ENCODE peak calls at places on chromosomes 1 and 21, in eight cellular contexts. N, G, Z, Q, T, F, E and H are unnamed samples.

GRCh38 chr1:66399888-66400529 is 133.9 kb upstream of the SGIP1 start:
- DNase-seq in E (no peak), Z (no peak), Q (no peak), T (no peak), G (no peak), F (no peak), N (no peak), H (no peak)

GRCh38 chr1:243246916-243247315 is 8.2 kb downstream of the CEP170 start:
- DNase-seq in F (no peak), Q (no peak), Z (no peak), G (no peak), T (no peak), N (no peak), E (no peak), H (no peak)

GRCh38 chr1:225650198-225650597 is 2.7 kb downstream of the ENAH start:
- DNase-seq in N (no peak), Z (no peak), T (no peak), G (no peak), F (no peak), E (no peak), Q (no peak), H (no peak)

GRCh38 chr1:203174324-203174985 is 1.2 kb downstream of the MYBPH start:
- DNase-seq in T (no peak), E (no peak), G (peak; percentile 66), Q (no peak), Z (no peak), F (peak; percentile 15), N (no peak), H (peak; percentile 29)

GRCh38 chr1:32855861-32856617 is 14.7 kb downstream of the FNDC5 start:
- DNase-seq in N (no peak), Q (no peak), T (no peak), Z (no peak), F (no peak), G (no peak), E (no peak), H (no peak)

GRCh38 chr21:44765231-44766013 is 36.2 kb downstream of the UBE2G2 start:
- DNase-seq in G (peak; percentile 60), F (no peak), Q (peak; percentile 70), Z (no peak), T (peak; percentile 68), N (no peak), E (no peak), H (no peak)

GRCh38 chr1:53328009-53328489 is at the start of gene LRP8:
- DNase-seq in G (peak; percentile 97), Z (peak; percentile 21), Q (peak; percentile 89), T (peak; percentile 96), E (peak; percentile 73), N (peak; percentile 76), F (peak; percentile 77), H (peak; percentile 76)

GRCh38 chr1:205012416-205013140 is 30.4 kb upstream of the CNTN2 start:
- DNase-seq in T (no peak), G (no peak), F (no peak), Z (no peak), E (no peak), N (no peak), Q (no peak), H (no peak)

GRCh38 chr1:172883387-172883791 is 167.4 kb downstream of the TNFSF18 start:
- DNase-seq in Q (no peak), Z (no peak), N (no peak), F (no peak), E (no peak), T (no peak), G (no peak), H (no peak)

GRCh38 chr1:156438278-156438987 is 62.1 kb downstream of the MEF2D start:
- DNase-seq in E (no peak), T (no peak), N (no peak), Z (no peak), F (no peak), G (no peak), Q (no peak), H (no peak)

GRCh38 chr1:154696001-154696400 is 88.0 kb upstream of the ADAR start:
- DNase-seq in Z (no peak), G (no peak), F (no peak), T (peak; percentile 38), N (no peak), Q (peak; percentile 8), E (no peak), H (no peak)

GRCh38 chr1:43031316-43032203 is 72.9 kb upstream of the SLC2A1 start:
- DNase-seq in T (no peak), Z (no peak), N (no peak), F (no peak), E (no peak), Q (no peak), G (no peak), H (no peak)

GRCh38 chr1:50978144-50978851 is 8.3 kb downstream of the CDKN2C start:
- DNase-seq in Z (peak; percentile 27), F (peak; percentile 80), G (peak; percentile 89), T (peak; percentile 82), Q (peak; percentile 86), E (peak; percentile 61), N (peak; percentile 70), H (no peak)

GRCh38 chr1:204931768-204932572 is 61.3 kb downstream of the NFASC start:
- DNase-seq in Q (no peak), F (no peak), Z (no peak), E (no peak), G (no peak), N (no peak), T (no peak), H (no peak)

GRCh38 chr1:41033272-41033671 is 11.7 kb upstream of the SLFNL1 start:
- DNase-seq in Q (no peak), F (no peak), G (no peak), N (no peak), Z (no peak), E (no peak), T (no peak), H (no peak)
- H3K4me3 ChIP-seq in Q (no peak overlapping the region), F (no peak overlapping the region), G (no peak overlapping the region), N (no peak overlapping the region), Z (no peak overlapping the region), E (no peak overlapping the region), T (no peak overlapping the region), H (no peak overlapping the region)

GRCh38 chr1:62689524-62689923 is 1.3 kb upstream of the DOCK7 start:
- DNase-seq in Q (peak; percentile 31), G (no peak), N (no peak), Z (no peak), F (no peak), E (no peak), T (no peak), H (no peak)
- TF ChIP-seq EP300 in Q (no peak), G (no peak), N (no peak), Z (no peak), F (no peak), E (no peak), T (no peak), H (no peak)

GRCh38 chr1:222454782-222455181 is 93.1 kb downstream of the HHIPL2 start:
- DNase-seq in T (peak; percentile 69), G (no peak), Q (no peak), Z (no peak), N (peak; percentile 8), E (no peak), F (no peak), H (peak; percentile 68)
- H3K4me3 ChIP-seq in T (peak overlapping the region; percentile 5), G (no peak overlapping the region), Q (no peak overlapping the region), Z (peak overlapping the region; percentile 1), N (no peak overlapping the region), E (no peak overlapping the region), F (no peak overlapping the region), H (peak overlapping the region; percentile 10)

DNA sequence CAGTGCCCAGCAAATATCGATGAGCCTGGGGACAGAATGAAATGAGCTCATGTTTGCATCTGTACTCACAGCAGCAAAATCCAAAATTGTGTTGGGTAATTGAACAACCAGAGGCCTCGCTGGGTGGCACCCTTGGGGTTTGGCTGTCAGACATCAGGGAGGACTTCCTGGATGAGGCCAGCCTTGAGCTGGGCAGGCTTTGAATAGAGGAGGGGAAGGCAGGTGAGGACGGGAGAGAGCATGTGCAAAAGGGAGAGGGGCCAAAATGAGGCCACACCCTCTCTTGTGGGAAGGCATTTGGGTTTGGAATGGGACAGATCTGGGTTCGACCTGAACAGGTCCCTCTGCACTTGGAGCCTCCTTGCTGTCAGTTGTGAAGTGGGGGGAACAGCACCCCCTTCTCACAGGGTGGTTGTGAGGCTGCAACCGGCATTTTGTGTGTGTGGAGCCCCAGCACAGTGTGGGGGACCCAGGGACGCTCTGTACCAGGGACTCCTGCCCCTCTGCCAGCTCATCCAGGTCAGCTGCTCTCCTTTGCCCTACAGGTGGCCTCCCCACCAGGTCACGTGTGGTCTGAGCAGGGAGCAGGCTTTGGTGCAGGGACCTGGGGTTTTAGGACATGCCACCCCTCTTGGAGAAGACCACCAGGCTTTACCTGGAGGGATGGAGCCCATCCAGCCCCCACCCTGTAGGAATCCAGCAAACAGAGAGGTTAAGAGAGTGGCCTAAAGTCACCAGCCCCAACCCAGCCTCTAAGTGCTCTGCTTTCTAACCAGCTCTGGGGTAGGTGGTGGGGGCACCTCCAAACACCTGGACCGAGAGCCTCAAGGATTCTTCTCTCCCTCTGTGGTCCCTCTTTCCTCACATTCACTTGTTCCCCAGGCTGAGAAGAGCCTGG is 521.8 kb downstream of the PTPRU start:
- DNase-seq in Q (no peak), Z (no peak), N (no peak), G (no peak), E (no peak), F (no peak), T (no peak), H (peak; percentile 49)
- TF ChIP-seq EP300 in Q (no peak), Z (no peak), N (no peak), G (no peak), E (no peak), F (no peak), T (no peak), H (no peak)

DNA sequence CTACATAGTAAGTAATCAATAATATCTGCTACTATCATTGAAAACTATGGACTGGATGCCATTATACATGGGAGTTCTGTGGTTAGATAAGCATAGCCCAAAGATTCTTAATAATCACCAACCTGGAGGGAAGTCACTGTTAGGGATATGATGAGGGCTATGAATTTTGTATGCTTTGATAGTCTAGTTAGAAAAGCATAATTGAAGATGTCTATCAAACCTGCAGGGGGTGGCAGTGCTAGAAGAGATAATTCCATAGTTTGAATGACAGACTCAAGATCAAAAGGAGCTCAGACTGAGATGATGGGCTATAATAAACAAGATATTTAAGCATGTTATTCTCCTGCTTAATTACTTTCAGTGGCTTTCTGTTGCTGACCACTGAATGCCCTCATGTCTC is 15.4 kb upstream of the COA6 start:
- DNase-seq in G (no peak), E (no peak), N (no peak), F (no peak), Z (no peak), T (no peak), Q (no peak), H (no peak)
- H3K4me3 ChIP-seq in G (no peak overlapping the region), E (no peak overlapping the region), N (no peak overlapping the region), F (no peak overlapping the region), Z (no peak overlapping the region), T (peak overlapping the region; percentile 61), Q (no peak overlapping the region), H (no peak overlapping the region)

DNA sequence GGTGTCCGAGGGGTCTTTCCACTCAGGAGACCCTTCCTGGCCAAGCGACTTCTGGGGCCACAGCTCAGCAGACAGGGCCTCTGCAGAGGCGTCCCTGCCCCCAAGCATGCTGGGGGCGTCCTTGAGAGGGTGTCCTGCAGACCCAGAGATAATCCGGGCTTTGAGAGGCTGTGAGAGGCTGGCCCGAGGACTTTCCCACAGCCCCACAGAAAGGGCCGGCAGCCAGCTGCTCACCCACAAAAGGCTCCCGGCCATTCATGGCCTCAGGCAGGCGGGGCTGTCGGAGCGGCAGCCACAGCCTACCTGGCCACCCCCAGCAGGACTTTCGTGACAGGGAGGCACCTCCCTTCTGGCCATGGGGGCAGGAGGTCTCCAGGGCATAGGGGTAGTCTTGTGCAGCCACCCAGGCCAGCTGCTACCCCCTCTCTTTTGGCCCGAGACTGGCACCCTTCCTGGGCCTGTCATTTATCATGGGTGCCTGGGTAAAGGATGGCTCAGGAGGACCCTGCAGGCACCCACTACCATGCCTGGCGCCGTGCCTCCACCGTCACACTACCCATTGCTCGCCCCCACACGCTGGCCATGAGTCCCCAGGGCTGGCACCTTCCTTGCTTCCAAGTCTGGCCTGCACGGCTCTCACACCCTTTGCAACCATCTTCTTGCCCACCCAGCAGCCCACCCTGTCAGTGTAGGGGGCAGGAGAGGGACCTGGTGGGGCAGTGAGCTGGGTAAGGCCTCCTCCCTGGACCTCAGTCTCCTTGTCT is 11.1 kb upstream of the TNFRSF14 start:
- DNase-seq in N (no peak), Q (peak; percentile 80), T (no peak), F (no peak), Z (no peak), E (peak; percentile 36), G (peak; percentile 78), H (no peak)
- TF ChIP-seq EP300 in N (no peak), Q (no peak), T (no peak), F (no peak), Z (no peak), E (no peak), G (no peak), H (no peak)